ENCODE peak calls at places on chromosome 21, in eight cellular contexts. P, F, U, N, G, O, Y and Z are unnamed samples. For H3K27me3, the result is how much of the 10 kb centered on the place peaks cover.

GRCh38 chr21:41643246-41643966 is 123.4 kb downstream of the RIPK4 start:
- DNase-seq in G (no peak), U (no peak), N (no peak), F (no peak), Y (no peak), O (peak), P (no peak), Z (no peak)

GRCh38 chr21:29219165-29219770 is 79.5 kb upstream of the BACH1 start:
- DNase-seq in U (no peak), G (no peak), Y (no peak), P (no peak), N (no peak), O (no peak), F (no peak), Z (no peak)

GRCh38 chr21:38702196-38702595 is 103.5 kb upstream of the ETS2 start:
- DNase-seq in N (no peak), U (no peak), P (no peak), G (no peak), F (peak), Y (no peak), O (no peak), Z (no peak)

GRCh38 chr21:36976882-36977651 is 10.6 kb upstream of the HLCS start:
- DNase-seq in F (no peak), N (no peak), U (no peak), O (peak), G (no peak), P (no peak), Y (peak), Z (peak)

GRCh38 chr21:39340687-39341086 is 8.2 kb downstream of the HMGN1 start:
- DNase-seq in F (no peak), O (no peak), Y (no peak), U (no peak), G (no peak), P (no peak), N (no peak), Z (no peak)

GRCh38 chr21:35868005-35868868 is 192.1 kb downstream of the SETD4 start:
- DNase-seq in P (no peak), F (no peak), G (no peak), O (no peak), N (no peak), Y (no peak), U (no peak), Z (no peak)

GRCh38 chr21:36260030-36260787 is 59.8 kb upstream of the MORC3 start:
- DNase-seq in G (no peak), O (peak), N (no peak), P (no peak), F (no peak), U (peak), Y (peak), Z (no peak)

GRCh38 chr21:25179116-25179515 is 428.2 kb downstream of the MRPL39 start:
- DNase-seq in Y (no peak), P (no peak), O (no peak), U (no peak), N (no peak), G (no peak), F (no peak), Z (no peak)

GRCh38 chr21:46556802-46557201 is 48.1 kb downstream of the S100B start:
- DNase-seq in U (no peak), F (no peak), N (no peak), G (no peak), O (no peak), Y (no peak), P (no peak), Z (no peak)

GRCh38 chr21:42644223-42645208 is 8.9 kb upstream of the PDE9A start:
- DNase-seq in U (no peak), O (no peak), G (no peak), Y (no peak), F (no peak), P (peak), N (no peak), Z (no peak)

GRCh38 chr21:14403681-14404318 is 20.9 kb upstream of the HSPA13 start:
- DNase-seq in P (no peak), U (no peak), G (no peak), O (no peak), F (no peak), N (no peak), Y (peak), Z (no peak)

GRCh38 chr21:37509802-37510393 is 143.3 kb downstream of the DYRK1A start:
- DNase-seq in P (no peak), Y (no peak), G (no peak), U (no peak), N (no peak), F (no peak), O (no peak), Z (no peak)

GRCh38 chr21:35072557-35072956 is 23.5 kb upstream of the RUNX1 start:
- DNase-seq in P (no peak), F (no peak), U (no peak), N (no peak), O (no peak), Y (no peak), G (no peak), Z (no peak)

GRCh38 chr21:29018540-29018939 is 609 bp downstream of the RWDD2B start:
- DNase-seq in O (no peak), F (no peak), U (no peak), G (no peak), P (no peak), N (no peak), Y (no peak), Z (no peak)

GRCh38 chr21:15731243-15731613 is 1.4 kb downstream of the USP25 start:
- DNase-seq in P (no peak), O (peak), G (no peak), F (no peak), U (no peak), Y (peak), N (no peak), Z (no peak)

GRCh38 chr21:15735409-15735808 is 5.6 kb downstream of the USP25 start:
- DNase-seq in N (no peak), G (no peak), P (no peak), O (no peak), F (no peak), Y (no peak), U (no peak), Z (no peak)

GRCh38 chr21:15732290-15732995 is 2.7 kb downstream of the USP25 start:
- DNase-seq in P (no peak), O (peak), N (no peak), Y (peak), F (no peak), U (no peak), G (no peak), Z (no peak)

GRCh38 chr21:15730484-15731242 is 881 bp downstream of the USP25 start:
- DNase-seq in O (no peak), U (no peak), P (peak), F (no peak), G (no peak), Y (no peak), N (peak), Z (no peak)

DNA sequence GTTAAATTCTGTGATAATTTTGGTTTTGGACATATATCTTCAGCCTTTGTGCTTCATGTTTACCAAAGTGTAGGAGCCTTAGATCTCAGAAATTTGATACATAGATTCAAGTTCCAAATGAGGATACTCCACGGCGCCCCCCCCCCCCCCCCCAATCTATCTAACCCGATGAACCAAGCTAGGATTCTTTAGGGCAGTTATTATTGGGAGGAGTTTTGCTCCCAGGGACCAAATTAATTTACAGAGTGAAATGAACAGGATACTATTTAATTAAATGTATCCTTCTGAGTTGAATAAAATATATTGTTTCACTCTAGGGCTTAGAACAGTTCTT is 3.2 kb downstream of the USP25 start:
- DNase-seq in G (no peak), O (no peak), U (no peak), F (no peak), N (no peak), P (no peak), Y (no peak), Z (no peak)
- H3K4me3 ChIP-seq in G (no peak), O (peak), U (peak), F (peak), N (no peak), P (peak), Y (peak), Z (no peak)

GRCh38 chr21:33026878-33027400 is 1.2 kb downstream of the OLIG2 start:
- DNase-seq in F (no peak), Y (no peak), U (no peak), N (no peak), P (no peak), O (no peak), G (peak), Z (no peak)

GRCh38 chr21:33025471-33026298 is at the start of gene OLIG2:
- DNase-seq in O (no peak), F (no peak), U (no peak), N (peak), P (no peak), G (no peak), Y (no peak), Z (no peak)

GRCh38 chr21:33027401-33028185 is 1.9 kb downstream of the OLIG2 start:
- DNase-seq in Y (no peak), U (no peak), P (no peak), O (no peak), N (no peak), G (no peak), F (no peak), Z (no peak)

GRCh38 chr21:33025106-33025470 is 647 bp upstream of the OLIG2 start:
- DNase-seq in P (no peak), G (no peak), N (no peak), Y (no peak), O (no peak), U (no peak), F (no peak), Z (no peak)

DNA sequence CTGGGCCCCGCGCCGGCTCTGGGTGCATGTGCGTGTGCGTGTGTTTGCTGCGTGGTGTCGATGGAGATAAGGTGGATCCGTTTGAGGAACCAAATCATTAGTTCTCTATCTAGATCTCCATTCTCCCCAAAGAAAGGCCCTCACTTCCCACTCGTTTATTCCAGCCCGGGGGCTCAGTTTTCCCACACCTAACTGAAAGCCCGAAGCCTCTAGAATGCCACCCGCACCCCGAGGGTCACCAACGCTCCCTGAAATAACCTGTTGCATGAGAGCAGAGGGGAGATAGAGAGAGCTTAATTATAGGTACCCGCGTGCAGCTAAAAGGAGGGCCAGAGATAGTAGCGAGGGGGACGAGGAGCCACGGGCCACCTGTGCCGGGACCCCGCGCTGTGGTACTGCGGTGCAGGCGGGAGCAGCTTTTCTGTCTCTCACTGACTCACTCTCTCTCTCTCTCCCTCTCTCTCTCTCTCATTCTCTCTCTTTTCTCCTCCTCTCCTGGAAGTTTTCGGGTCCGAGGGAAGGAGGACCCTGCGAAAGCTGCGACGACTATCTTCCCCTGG is 644 bp downstream of the OLIG2 start:
- DNase-seq in Y (no peak), F (no peak), G (no peak), P (no peak), U (no peak), O (no peak), N (no peak), Z (no peak)
- H3K27me3 ChIP-seq in Y (half or more), F (half or more), G (under half), P (half or more), U (under half), O (half or more), N (half or more), Z (half or more)

GRCh38 chr21:31772674-31773555 is 41.0 kb upstream of the SCAF4 start:
- DNase-seq in N (no peak), G (no peak), P (no peak), F (no peak), U (no peak), O (no peak), Y (no peak), Z (no peak)
- H3K4me3 ChIP-seq in N (no peak), G (no peak), P (no peak), F (no peak), U (no peak), O (no peak), Y (no peak), Z (no peak)

GRCh38 chr21:45184869-45185268 is 102.8 kb downstream of the POFUT2 start:
- DNase-seq in O (no peak), P (no peak), N (no peak), F (no peak), U (no peak), G (no peak), Y (no peak), Z (no peak)

GRCh38 chr21:45180289-45180599 is 105.9 kb downstream of the ADARB1 start:
- DNase-seq in P (no peak), G (no peak), Y (no peak), F (no peak), U (no peak), N (no peak), O (no peak), Z (no peak)

GRCh38 chr21:45182958-45183357 is 104.7 kb downstream of the POFUT2 start:
- DNase-seq in Y (no peak), G (no peak), O (no peak), F (no peak), N (no peak), U (no peak), P (no peak), Z (no peak)

GRCh38 chr21:45186709-45187108 is 101.0 kb downstream of the POFUT2 start:
- DNase-seq in F (no peak), U (no peak), N (no peak), G (no peak), O (no peak), P (no peak), Y (no peak), Z (no peak)

DNA sequence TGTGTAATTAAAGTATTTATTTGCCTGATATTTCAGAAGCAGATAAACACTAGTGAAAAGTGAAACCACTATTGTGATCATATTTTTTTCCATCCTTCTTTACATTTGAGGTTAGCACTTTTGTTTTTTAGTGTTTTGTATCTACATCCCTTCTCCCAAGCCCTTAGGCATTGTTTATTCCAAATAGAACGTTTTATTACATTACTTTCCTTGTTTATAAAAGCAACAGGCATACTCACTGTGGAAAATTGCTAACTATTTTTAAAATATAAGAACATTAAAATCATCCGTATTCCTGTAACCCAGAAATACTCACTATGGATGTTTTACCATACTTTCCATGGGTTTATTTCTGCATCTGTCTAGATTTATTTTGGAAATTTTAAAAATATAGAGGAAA is 103.8 kb downstream of the POFUT2 start:
- DNase-seq in O (no peak), P (no peak), N (no peak), U (no peak), F (no peak), Y (no peak), G (no peak), Z (no peak)
- H3K27me3 ChIP-seq in O (under half), P (under half), N (under half), U (under half), F (under half), Y (under half), G (under half), Z (under half)

GRCh38 chr21:26570203-26570602 is 2.9 kb downstream of the CYYR1 start:
- DNase-seq in N (no peak), F (no peak), O (no peak), Y (no peak), U (no peak), G (no peak), P (no peak), Z (no peak)
- H3K4me3 ChIP-seq in N (no peak), F (peak), O (no peak), Y (no peak), U (no peak), G (no peak), P (peak), Z (no peak)

GRCh38 chr21:33816148-33816547 is 99.5 kb downstream of the ATP5PO start:
- DNase-seq in F (no peak), P (no peak), N (no peak), O (no peak), Y (no peak), U (no peak), G (no peak), Z (no peak)
- H3K27me3 ChIP-seq in F (under half), P (under half), N (under half), O (under half), Y (under half), U (under half), G (under half), Z (under half)

GRCh38 chr21:17988038-17988437 is 168.9 kb upstream of the C21orf91 start:
- DNase-seq in Y (no peak), U (no peak), G (no peak), P (no peak), N (no peak), F (no peak), O (no peak), Z (no peak)
- H3K4me3 ChIP-seq in Y (no peak), U (no peak), G (no peak), P (no peak), N (no peak), F (no peak), O (no peak), Z (no peak)